ENCODE peak calls at places on chromosomes 12 and 14, in six cellular contexts. X is stimulated activated CD8-positive, alpha-beta memory T cell treated with anti-CD3 and anti-CD28 coated beads, Interleukin-15, amount 100 ng/mL, for 24 hours; Y is tibial artery; A is RKO; D is GM06990; E is HS-27A. P is an unnamed sample.

GRCh38 chr12:93616584-93617101 is 44.2 kb downstream of the SOCS2 start:
- DNase-seq in A (no peak), D (no peak), E (no peak), X (no peak), Y (no peak), P (peak)

GRCh38 chr14:91496790-91497189 is 13.3 kb downstream of the PPP4R3A start:
- DNase-seq in E (no peak), A (no peak), X (no peak), D (no peak), Y (no peak), P (no peak)

GRCh38 chr12:29286081-29286800 is 94.7 kb downstream of the ERGIC2 start:
- DNase-seq in E (no peak), A (no peak), D (no peak), Y (no peak), X (no peak), P (no peak)

GRCh38 chr12:119177056-119177325 is 1.7 kb upstream of the HSPB8 start:
- DNase-seq in E (no peak), D (no peak), Y (no peak), X (no peak), A (no peak), P (no peak)

GRCh38 chr12:119227292-119227691 is 48.6 kb downstream of the HSPB8 start:
- DNase-seq in A (peak), D (no peak), X (no peak), Y (no peak), E (no peak), P (no peak)

GRCh38 chr12:109346920-109347319 is 780 bp upstream of the MYO1H start:
- DNase-seq in X (no peak), D (no peak), Y (no peak), A (no peak), E (no peak), P (no peak)

GRCh38 chr12:84397279-84397678 is 515.3 kb downstream of the SLC6A15 start:
- DNase-seq in A (peak), E (no peak), X (no peak), D (no peak), Y (no peak), P (no peak)

GRCh38 chr12:58341791-58342190 is 400.4 kb downstream of the ATP23 start:
- DNase-seq in A (no peak), E (no peak), X (no peak), D (no peak), Y (no peak), P (peak)

GRCh38 chr14:101926620-101927019 is 37.8 kb upstream of the DYNC1H1 start:
- DNase-seq in E (no peak), A (no peak), Y (peak), X (no peak), D (no peak), P (no peak)

GRCh38 chr14:70754989-70755388 is 54.3 kb downstream of the MAP3K9 start:
- DNase-seq in Y (no peak), E (peak), D (no peak), A (no peak), X (no peak), P (peak)

GRCh38 chr14:61511558-61511924 is 183.8 kb upstream of the HIF1A start:
- DNase-seq in Y (no peak), D (no peak), E (no peak), A (no peak), X (no peak), P (no peak)

GRCh38 chr12:69512820-69513219 is 42.6 kb downstream of the FRS2 start:
- DNase-seq in D (no peak), E (no peak), Y (no peak), X (no peak), A (no peak), P (no peak)

GRCh38 chr12:75289678-75290200 is 40.4 kb downstream of the CAPS2 start:
- DNase-seq in Y (no peak), D (no peak), A (peak), E (no peak), X (no peak), P (peak)

GRCh38 chr12:31020385-31021166 is 53.1 kb upstream of the DDX11 start:
- DNase-seq in Y (no peak), E (no peak), A (no peak), X (no peak), D (no peak), P (no peak)

GRCh38 chr12:3962661-3963483 is 89.7 kb upstream of the PARP11 start:
- DNase-seq in Y (no peak), D (no peak), A (no peak), X (peak), E (no peak), P (no peak)

GRCh38 chr14:61139006-61139599 is 142.0 kb downstream of the TMEM30B start:
- DNase-seq in X (no peak), Y (no peak), A (no peak), E (no peak), D (no peak), P (no peak)

GRCh38 chr12:49777800-49778748 is 36.7 kb downstream of the TMBIM6 start:
- DNase-seq in E (no peak), Y (no peak), X (peak), D (no peak), A (peak), P (peak)

GRCh38 chr12:69321356-69321755 is 26.8 kb upstream of the LYZ start:
- DNase-seq in E (no peak), A (no peak), Y (no peak), X (no peak), D (no peak), P (no peak)

GRCh38 chr12:89551747-89552146 is 25.9 kb upstream of the POC1B start:
- DNase-seq in Y (no peak), D (no peak), E (no peak), X (no peak), A (no peak), P (no peak)

GRCh38 chr12:124385219-124385969 is 90.5 kb downstream of the RFLNA start:
- DNase-seq in E (peak), X (no peak), D (no peak), Y (no peak), A (no peak), P (peak)

GRCh38 chr12:119869720-119870119 is 7.4 kb downstream of the CIT start:
- DNase-seq in Y (peak), E (peak), A (peak), D (no peak), X (no peak), P (peak)

GRCh38 chr12:128259556-128260070 is 7.4 kb upstream of the TMEM132C start:
- DNase-seq in Y (no peak), E (no peak), D (no peak), A (peak), X (no peak), P (peak)